ENCODE peak calls at places on chromosomes 11 and 22, in six cellular contexts. A is A549, M is SK-N-SH, S is HL-60, I is GM23338, T is HCT116. V is an unnamed sample.
A peak's percentile ranks its signal among the peaks of the same experiment; 100 is the strongest.

GRCh38 chr11:64013141-64013896 is 22.4 kb upstream of the FLRT1 start:
- DNase-seq in A (no peak), M (no peak), S (no peak), I (no peak), T (no peak), V (no peak)

GRCh38 chr11:86627776-86628455 is 44.5 kb downstream of the ME3 start:
- DNase-seq in A (no peak), M (peak; percentile 26), S (no peak), I (no peak), T (no peak), V (no peak)

GRCh38 chr11:124669193-124669592 is 4.3 kb downstream of the SIAE start:
- DNase-seq in A (peak; percentile 49), M (peak; percentile 73), S (peak; percentile 39), I (peak; percentile 62), T (peak; percentile 28), V (peak; percentile 51)

GRCh38 chr22:43110927-43111623 is 525 bp downstream of the BIK start:
- DNase-seq in A (no peak), M (peak; percentile 46), S (no peak), I (peak; percentile 64), T (no peak), V (no peak)

GRCh38 chr22:23562186-23562585 is 17.9 kb downstream of the IGLL1 start:
- DNase-seq in A (no peak), M (no peak), S (no peak), I (no peak), T (no peak), V (no peak)

GRCh38 chr22:31118046-31118820 is 4.5 kb upstream of the INPP5J start:
- DNase-seq in A (no peak), M (no peak), S (no peak), I (no peak), T (no peak), V (no peak)

GRCh38 chr22:17772963-17773605 is 1.2 kb downstream of the BID start:
- DNase-seq in A (no peak), M (no peak), S (no peak), I (peak; percentile 42), T (no peak), V (no peak)

GRCh38 chr22:30582051-30582450 is 7.6 kb upstream of the GAL3ST1 start:
- DNase-seq in A (no peak), M (no peak), S (no peak), I (no peak), T (no peak), V (no peak)

GRCh38 chr11:30392221-30392784 is 69.4 kb downstream of the ARL14EP start:
- DNase-seq in A (no peak), M (no peak), S (no peak), I (no peak), T (no peak), V (no peak)

GRCh38 chr11:128042290-128042751 is 545.0 kb downstream of the ETS1 start:
- DNase-seq in A (no peak), M (peak; percentile 30), S (no peak), I (no peak), T (no peak), V (no peak)

GRCh38 chr22:43273902-43274484 is 69.2 kb downstream of the SCUBE1 start:
- DNase-seq in A (peak; percentile 69), M (peak; percentile 78), S (peak; percentile 71), I (peak; percentile 84), T (peak; percentile 47), V (no peak)

GRCh38 chr22:46931414-46931813 is 169.0 kb downstream of the TBC1D22A start:
- DNase-seq in A (no peak), M (no peak), S (no peak), I (peak; percentile 51), T (peak; percentile 10), V (no peak)

GRCh38 chr22:31104869-31105268 is 2.5 kb downstream of the SELENOM start:
- DNase-seq in A (no peak), M (no peak), S (no peak), I (peak; percentile 93), T (no peak), V (no peak)

GRCh38 chr11:82718307-82718706 is 15.4 kb downstream of the FAM181B start:
- DNase-seq in A (peak; percentile 61), M (peak; percentile 54), S (peak; percentile 8), I (peak; percentile 85), T (peak; percentile 19), V (peak; percentile 25)

GRCh38 chr11:67022961-67023956 is at the start of gene SYT12:
- DNase-seq in A (peak; percentile 35), M (peak; percentile 77), S (no peak), I (peak; percentile 69), T (no peak), V (no peak)

GRCh38 chr11:71998649-71999310 is at the start of gene IL18BP:
- DNase-seq in A (no peak), M (no peak), S (peak; percentile 90), I (no peak), T (no peak), V (no peak)

GRCh38 chr11:369336-370018 is at the start of gene B4GALNT4:
- DNase-seq in A (peak; percentile 68), M (peak; percentile 99), S (no peak), I (peak; percentile 67), T (no peak), V (no peak)

GRCh38 chr11:371716-372590 is 2.7 kb downstream of the B4GALNT4 start:
- DNase-seq in A (no peak), M (no peak), S (no peak), I (no peak), T (no peak), V (no peak)

GRCh38 chr11:368414-369335 is 624 bp upstream of the B4GALNT4 start:
- DNase-seq in A (peak; percentile 48), M (peak; percentile 67), S (no peak), I (no peak), T (no peak), V (no peak)

GRCh38 chr11:371051-371450 is 1.8 kb downstream of the B4GALNT4 start:
- DNase-seq in A (no peak), M (peak; percentile 44), S (no peak), I (no peak), T (no peak), V (no peak)

DNA sequence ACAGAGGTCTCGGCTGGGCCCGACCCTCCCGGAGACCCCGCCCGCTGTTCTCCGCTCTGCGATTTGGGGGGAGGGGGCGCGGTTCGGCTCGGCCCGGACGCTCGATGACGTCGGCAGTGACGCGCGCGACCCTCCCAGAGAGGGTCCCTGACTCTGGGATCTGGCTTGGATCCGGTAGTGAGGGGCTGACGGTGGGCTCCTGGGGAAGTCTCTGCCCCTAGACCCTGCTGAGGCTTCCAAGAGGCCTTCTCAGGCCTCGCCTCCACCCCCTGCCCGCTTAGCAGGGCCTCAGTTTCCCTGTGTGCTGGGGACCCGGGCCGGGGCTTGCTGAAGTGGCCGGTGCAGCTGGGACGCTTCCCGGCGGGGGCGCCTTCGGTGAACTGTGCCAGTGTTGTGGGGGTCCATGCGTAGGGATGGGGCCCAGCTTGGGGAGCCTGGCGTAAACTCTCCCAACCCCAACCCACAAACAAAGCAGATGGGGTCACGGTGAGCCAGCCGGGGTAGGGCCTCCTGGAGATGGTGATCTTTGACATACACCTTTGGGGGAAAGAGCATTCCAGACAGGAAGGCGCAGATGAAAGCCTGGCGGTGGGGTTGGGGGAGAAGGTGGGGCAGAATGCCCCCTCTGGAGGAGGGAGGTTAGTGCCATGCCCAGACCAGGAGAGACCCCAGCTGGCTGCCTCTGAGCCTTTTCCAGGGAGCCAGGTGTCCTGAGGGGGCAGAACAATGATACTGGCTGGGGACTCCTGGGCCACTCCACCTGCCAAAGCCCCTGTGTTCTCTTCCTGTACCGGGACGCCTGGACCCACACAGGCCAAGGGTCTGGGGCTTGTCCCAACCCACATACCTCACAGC is 1.0 kb downstream of the B4GALNT4 start:
- DNase-seq in A (no peak), M (peak; percentile 84), S (no peak), I (peak; percentile 82), T (no peak), V (no peak)
- H3K27ac ChIP-seq in A (peak overlapping the region; percentile 89), M (peak overlapping the region; percentile 64), S (no peak overlapping the region), I (peak overlapping the region; percentile 59), T (peak overlapping the region; percentile 56), V (peak overlapping the region; percentile 80)

DNA sequence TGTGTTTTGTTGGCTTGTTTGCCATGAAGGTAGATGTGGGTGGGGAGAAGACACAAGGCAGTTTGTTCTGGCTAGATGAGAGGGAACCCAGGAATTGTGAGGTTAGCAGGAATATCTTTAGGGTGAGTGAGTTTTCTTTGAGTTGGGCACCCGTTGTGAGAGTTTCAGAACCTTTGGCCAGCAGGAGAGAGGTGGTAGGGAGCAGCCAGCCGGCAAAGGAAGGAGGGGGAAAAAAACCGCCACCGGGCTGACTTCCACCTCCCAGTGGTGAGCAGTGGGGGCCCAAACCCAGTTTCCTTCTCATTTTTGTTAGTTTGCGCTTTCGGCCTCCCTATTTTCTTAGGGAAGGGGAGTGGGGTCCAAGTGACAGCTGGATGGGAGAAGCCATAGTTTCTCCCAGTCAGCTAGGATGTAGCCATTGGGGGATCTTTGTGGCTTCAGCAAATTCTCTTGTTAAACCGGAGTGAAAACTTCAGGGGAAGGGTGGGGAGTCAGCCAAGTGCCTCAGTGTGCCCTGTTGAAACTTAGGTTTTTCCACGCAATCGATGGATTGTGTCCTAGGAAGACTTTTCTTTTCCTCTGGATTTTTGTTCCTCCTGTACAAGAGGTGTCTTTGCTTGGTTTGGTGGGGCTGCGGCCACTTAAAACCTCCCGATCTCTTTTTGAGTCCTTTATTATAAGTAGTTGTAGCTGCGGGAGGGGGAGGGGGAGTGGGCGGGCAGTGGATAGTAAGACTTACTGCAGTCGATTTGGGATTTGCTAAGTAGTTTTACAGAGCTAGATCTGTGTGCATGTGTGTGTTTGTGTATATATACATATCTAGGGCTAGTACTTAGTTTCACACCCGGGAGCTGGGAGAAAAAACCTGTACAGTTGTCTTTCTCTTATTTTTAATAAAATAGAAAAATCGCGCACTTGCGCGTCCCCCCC is 1.1 kb upstream of the GCAT start:
- DNase-seq in A (no peak), M (peak; percentile 28), S (peak; percentile 44), I (peak; percentile 47), T (no peak), V (no peak)
- TF ChIP-seq REST in A (no peak), M (peak; percentile 7), S (no peak), I (no peak), T (no peak), V (no peak)

DNA sequence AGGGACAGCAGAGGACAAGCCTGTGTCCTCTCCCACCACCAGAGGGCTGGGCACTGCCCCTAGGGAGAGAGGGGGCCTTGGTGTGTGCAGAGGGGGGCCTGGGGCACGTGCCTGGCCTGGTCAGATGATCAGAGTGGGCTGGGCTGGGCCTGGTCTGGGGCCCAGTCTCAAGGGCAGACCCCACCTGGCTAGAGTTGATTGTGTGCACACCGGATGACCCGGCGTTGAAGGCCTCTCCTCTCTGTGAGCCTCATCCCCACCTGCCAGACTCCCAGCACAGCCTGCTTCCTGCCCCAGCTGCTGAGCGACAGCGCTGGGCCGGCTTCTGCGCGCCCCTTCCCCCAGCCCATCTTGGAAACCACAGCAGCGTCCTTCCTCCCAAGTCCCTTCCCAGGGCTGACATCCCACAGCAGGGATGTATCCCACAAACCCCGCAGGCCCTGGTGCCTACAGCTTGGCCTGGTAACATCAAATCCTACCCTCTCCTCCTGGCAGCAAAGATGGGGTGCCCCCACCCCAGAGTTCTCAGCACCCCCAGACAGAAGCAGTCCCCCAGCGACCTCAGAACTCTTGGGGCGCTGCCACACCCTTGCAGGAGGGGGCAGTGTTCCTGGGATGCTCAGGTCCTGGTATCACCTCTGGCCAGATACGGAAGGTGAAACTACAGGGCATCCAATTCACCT is 11.1 kb upstream of the TSSC4 start:
- DNase-seq in A (no peak), M (no peak), S (no peak), I (no peak), T (no peak), V (no peak)
- H3K27ac ChIP-seq in A (peak overlapping the region; percentile 5), M (no peak overlapping the region), S (no peak overlapping the region), I (no peak overlapping the region), T (peak overlapping the region; percentile 38), V (no peak overlapping the region)

DNA sequence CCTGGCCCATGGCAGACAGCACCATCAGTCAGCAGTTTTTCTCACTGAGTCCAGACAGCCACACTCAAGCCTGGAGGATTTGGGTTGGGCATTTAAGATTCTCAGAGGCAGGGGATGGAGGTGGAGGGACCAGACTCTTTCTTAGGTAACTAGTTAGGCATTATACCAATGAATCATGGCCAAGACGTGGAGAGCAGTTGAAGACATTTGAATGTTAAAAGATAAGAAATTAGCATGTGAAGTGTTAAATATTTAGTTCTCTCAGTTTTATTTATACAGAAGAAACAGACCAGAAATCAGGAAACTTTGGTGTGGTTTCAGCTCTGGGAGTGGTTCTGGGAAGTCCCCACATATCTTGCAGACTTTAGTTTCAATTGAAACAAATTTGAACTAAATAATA is 9.9 kb downstream of the GTF2H1 start:
- DNase-seq in A (no peak), M (no peak), S (no peak), I (peak; percentile 28), T (no peak), V (no peak)
- TF ChIP-seq REST in A (no peak), M (no peak), S (no peak), I (no peak), T (no peak), V (no peak)

V was measured in Panc1.